ENCODE peak calls at places on chromosomes 11 and 22, in ten cellular contexts. One of them, this sample, is unnamed.

GRCh38 chr22:50186789-50187523 is 1.2 kb downstream of the TRABD start:
- DNase-seq in fibroblast of lung: no peak
- DNase-seq in left ventricle myocardium inferior: no peak
- DNase-seq in stimulated activated CD8-positive, alpha-beta memory T cell treated with anti-CD3 and anti-CD28 coated beads, Interleukin-2, amount 100 ng/mL, for 48 hours: no peak
- DNase-seq in Calu3: no peak
- DNase-seq in brain microvascular endothelial cell: no peak
- DNase-seq in lower leg skin: no peak
- DNase-seq in stomach: peak
- DNase-seq in RCC 7860: no peak
- DNase-seq in A673: peak
- DNase-seq in this sample: peak

GRCh38 chr11:94828088-94828487 is 59.9 kb downstream of the AMOTL1 start:
- DNase-seq in fibroblast of lung: no peak
- DNase-seq in left ventricle myocardium inferior: no peak
- DNase-seq in stimulated activated CD8-positive, alpha-beta memory T cell treated with anti-CD3 and anti-CD28 coated beads, Interleukin-2, amount 100 ng/mL, for 48 hours: no peak
- DNase-seq in Calu3: no peak
- DNase-seq in brain microvascular endothelial cell: no peak
- DNase-seq in lower leg skin: no peak
- DNase-seq in stomach: no peak
- DNase-seq in RCC 7860: no peak
- DNase-seq in A673: no peak
- DNase-seq in this sample: no peak

GRCh38 chr11:134037093-134037908 is 31.6 kb upstream of the JAM3 start:
- DNase-seq in fibroblast of lung: peak
- DNase-seq in left ventricle myocardium inferior: peak
- DNase-seq in stimulated activated CD8-positive, alpha-beta memory T cell treated with anti-CD3 and anti-CD28 coated beads, Interleukin-2, amount 100 ng/mL, for 48 hours: peak
- DNase-seq in Calu3: peak
- DNase-seq in brain microvascular endothelial cell: peak
- DNase-seq in lower leg skin: peak
- DNase-seq in stomach: peak
- DNase-seq in RCC 7860: no peak
- DNase-seq in A673: peak
- DNase-seq in this sample: peak

GRCh38 chr11:47980907-47981621 is 705 bp downstream of the PTPRJ start:
- DNase-seq in fibroblast of lung: peak
- DNase-seq in left ventricle myocardium inferior: peak
- DNase-seq in stimulated activated CD8-positive, alpha-beta memory T cell treated with anti-CD3 and anti-CD28 coated beads, Interleukin-2, amount 100 ng/mL, for 48 hours: no peak
- DNase-seq in Calu3: peak
- DNase-seq in brain microvascular endothelial cell: no peak
- DNase-seq in lower leg skin: no peak
- DNase-seq in stomach: peak
- DNase-seq in RCC 7860: no peak
- DNase-seq in A673: peak
- DNase-seq in this sample: peak

GRCh38 chr11:492416-493226 is 14.4 kb downstream of the RNH1 start:
- DNase-seq in fibroblast of lung: no peak
- DNase-seq in left ventricle myocardium inferior: no peak
- DNase-seq in stimulated activated CD8-positive, alpha-beta memory T cell treated with anti-CD3 and anti-CD28 coated beads, Interleukin-2, amount 100 ng/mL, for 48 hours: no peak
- DNase-seq in Calu3: no peak
- DNase-seq in brain microvascular endothelial cell: no peak
- DNase-seq in lower leg skin: no peak
- DNase-seq in stomach: no peak
- DNase-seq in RCC 7860: no peak
- DNase-seq in A673: no peak
- DNase-seq in this sample: no peak

GRCh38 chr22:38285015-38285414 is 12.2 kb upstream of the TMEM184B start:
- DNase-seq in fibroblast of lung: no peak
- DNase-seq in left ventricle myocardium inferior: no peak
- DNase-seq in stimulated activated CD8-positive, alpha-beta memory T cell treated with anti-CD3 and anti-CD28 coated beads, Interleukin-2, amount 100 ng/mL, for 48 hours: no peak
- DNase-seq in Calu3: no peak
- DNase-seq in brain microvascular endothelial cell: no peak
- DNase-seq in lower leg skin: no peak
- DNase-seq in stomach: no peak
- DNase-seq in RCC 7860: no peak
- DNase-seq in A673: no peak
- DNase-seq in this sample: no peak

GRCh38 chr11:46947399-46948077 is 11.0 kb downstream of the CSTPP1 start:
- DNase-seq in fibroblast of lung: no peak
- DNase-seq in left ventricle myocardium inferior: no peak
- DNase-seq in stimulated activated CD8-positive, alpha-beta memory T cell treated with anti-CD3 and anti-CD28 coated beads, Interleukin-2, amount 100 ng/mL, for 48 hours: no peak
- DNase-seq in Calu3: no peak
- DNase-seq in brain microvascular endothelial cell: no peak
- DNase-seq in lower leg skin: no peak
- DNase-seq in stomach: no peak
- DNase-seq in RCC 7860: no peak
- DNase-seq in A673: no peak
- DNase-seq in this sample: no peak

GRCh38 chr11:64004590-64004984 is 18.3 kb downstream of the OTUB1 start:
- DNase-seq in fibroblast of lung: no peak
- DNase-seq in left ventricle myocardium inferior: no peak
- DNase-seq in stimulated activated CD8-positive, alpha-beta memory T cell treated with anti-CD3 and anti-CD28 coated beads, Interleukin-2, amount 100 ng/mL, for 48 hours: no peak
- DNase-seq in Calu3: no peak
- DNase-seq in brain microvascular endothelial cell: no peak
- DNase-seq in lower leg skin: no peak
- DNase-seq in stomach: no peak
- DNase-seq in RCC 7860: peak
- DNase-seq in A673: peak
- DNase-seq in this sample: no peak

GRCh38 chr11:36002196-36002595 is 58.3 kb downstream of the LDLRAD3 start:
- DNase-seq in fibroblast of lung: no peak
- DNase-seq in left ventricle myocardium inferior: no peak
- DNase-seq in stimulated activated CD8-positive, alpha-beta memory T cell treated with anti-CD3 and anti-CD28 coated beads, Interleukin-2, amount 100 ng/mL, for 48 hours: no peak
- DNase-seq in Calu3: no peak
- DNase-seq in brain microvascular endothelial cell: no peak
- DNase-seq in lower leg skin: no peak
- DNase-seq in stomach: no peak
- DNase-seq in RCC 7860: no peak
- DNase-seq in A673: peak
- DNase-seq in this sample: peak

GRCh38 chr11:131670876-131671275 is 300.5 kb downstream of the NTM start:
- DNase-seq in fibroblast of lung: no peak
- DNase-seq in left ventricle myocardium inferior: no peak
- DNase-seq in stimulated activated CD8-positive, alpha-beta memory T cell treated with anti-CD3 and anti-CD28 coated beads, Interleukin-2, amount 100 ng/mL, for 48 hours: no peak
- DNase-seq in Calu3: no peak
- DNase-seq in brain microvascular endothelial cell: no peak
- DNase-seq in lower leg skin: no peak
- DNase-seq in stomach: no peak
- DNase-seq in RCC 7860: no peak
- DNase-seq in A673: no peak
- DNase-seq in this sample: no peak

GRCh38 chr11:128503231-128503991 is 83.9 kb downstream of the ETS1 start:
- DNase-seq in fibroblast of lung: peak
- DNase-seq in left ventricle myocardium inferior: no peak
- DNase-seq in stimulated activated CD8-positive, alpha-beta memory T cell treated with anti-CD3 and anti-CD28 coated beads, Interleukin-2, amount 100 ng/mL, for 48 hours: no peak
- DNase-seq in Calu3: no peak
- DNase-seq in brain microvascular endothelial cell: peak
- DNase-seq in lower leg skin: no peak
- DNase-seq in stomach: no peak
- DNase-seq in RCC 7860: peak
- DNase-seq in A673: peak
- DNase-seq in this sample: no peak

GRCh38 chr11:114774599-114775365 is 96.5 kb downstream of the NXPE2 start:
- DNase-seq in fibroblast of lung: peak
- DNase-seq in left ventricle myocardium inferior: no peak
- DNase-seq in stimulated activated CD8-positive, alpha-beta memory T cell treated with anti-CD3 and anti-CD28 coated beads, Interleukin-2, amount 100 ng/mL, for 48 hours: peak
- DNase-seq in Calu3: peak
- DNase-seq in brain microvascular endothelial cell: no peak
- DNase-seq in lower leg skin: no peak
- DNase-seq in stomach: peak
- DNase-seq in RCC 7860: peak
- DNase-seq in A673: peak
- DNase-seq in this sample: peak

GRCh38 chr11:12087075-12087775 is 23.2 kb upstream of the MICAL2 start:
- DNase-seq in fibroblast of lung: peak
- DNase-seq in left ventricle myocardium inferior: no peak
- DNase-seq in stimulated activated CD8-positive, alpha-beta memory T cell treated with anti-CD3 and anti-CD28 coated beads, Interleukin-2, amount 100 ng/mL, for 48 hours: peak
- DNase-seq in Calu3: peak
- DNase-seq in brain microvascular endothelial cell: peak
- DNase-seq in lower leg skin: peak
- DNase-seq in stomach: no peak
- DNase-seq in RCC 7860: peak
- DNase-seq in A673: no peak
- DNase-seq in this sample: peak

GRCh38 chr11:13316528-13316961 is 39.0 kb downstream of the BMAL1 start:
- DNase-seq in fibroblast of lung: peak
- DNase-seq in left ventricle myocardium inferior: no peak
- DNase-seq in stimulated activated CD8-positive, alpha-beta memory T cell treated with anti-CD3 and anti-CD28 coated beads, Interleukin-2, amount 100 ng/mL, for 48 hours: no peak
- DNase-seq in Calu3: no peak
- DNase-seq in brain microvascular endothelial cell: peak
- DNase-seq in lower leg skin: no peak
- DNase-seq in stomach: no peak
- DNase-seq in RCC 7860: peak
- DNase-seq in A673: no peak
- DNase-seq in this sample: no peak

GRCh38 chr11:61042961-61043540 is 59.2 kb upstream of the CD5 start:
- DNase-seq in fibroblast of lung: no peak
- DNase-seq in left ventricle myocardium inferior: no peak
- DNase-seq in stimulated activated CD8-positive, alpha-beta memory T cell treated with anti-CD3 and anti-CD28 coated beads, Interleukin-2, amount 100 ng/mL, for 48 hours: no peak
- DNase-seq in Calu3: no peak
- DNase-seq in brain microvascular endothelial cell: no peak
- DNase-seq in lower leg skin: no peak
- DNase-seq in stomach: no peak
- DNase-seq in RCC 7860: no peak
- DNase-seq in A673: no peak
- DNase-seq in this sample: no peak

GRCh38 chr11:69430566-69430965 is 50.9 kb upstream of the LINC01488 start:
- DNase-seq in fibroblast of lung: peak
- DNase-seq in left ventricle myocardium inferior: no peak
- DNase-seq in stimulated activated CD8-positive, alpha-beta memory T cell treated with anti-CD3 and anti-CD28 coated beads, Interleukin-2, amount 100 ng/mL, for 48 hours: no peak
- DNase-seq in Calu3: no peak
- DNase-seq in brain microvascular endothelial cell: no peak
- DNase-seq in lower leg skin: no peak
- DNase-seq in stomach: no peak
- DNase-seq in RCC 7860: no peak
- DNase-seq in A673: no peak
- DNase-seq in this sample: no peak

GRCh38 chr22:50153756-50154140 is 16.8 kb upstream of the PANX2 start:
- DNase-seq in fibroblast of lung: no peak
- DNase-seq in left ventricle myocardium inferior: no peak
- DNase-seq in stimulated activated CD8-positive, alpha-beta memory T cell treated with anti-CD3 and anti-CD28 coated beads, Interleukin-2, amount 100 ng/mL, for 48 hours: no peak
- DNase-seq in Calu3: no peak
- DNase-seq in brain microvascular endothelial cell: no peak
- DNase-seq in lower leg skin: no peak
- DNase-seq in stomach: no peak
- DNase-seq in RCC 7860: no peak
- DNase-seq in A673: no peak
- DNase-seq in this sample: no peak

GRCh38 chr11:7577226-7577882 is 63.6 kb downstream of the PPFIBP2 start:
- DNase-seq in fibroblast of lung: peak
- DNase-seq in left ventricle myocardium inferior: peak
- DNase-seq in stimulated activated CD8-positive, alpha-beta memory T cell treated with anti-CD3 and anti-CD28 coated beads, Interleukin-2, amount 100 ng/mL, for 48 hours: no peak
- DNase-seq in Calu3: no peak
- DNase-seq in brain microvascular endothelial cell: no peak
- DNase-seq in lower leg skin: peak
- DNase-seq in stomach: peak
- DNase-seq in RCC 7860: no peak
- DNase-seq in A673: peak
- DNase-seq in this sample: no peak

GRCh38 chr11:19910931-19911330 is 198.3 kb downstream of the NAV2 start:
- DNase-seq in fibroblast of lung: no peak
- DNase-seq in left ventricle myocardium inferior: no peak
- DNase-seq in stimulated activated CD8-positive, alpha-beta memory T cell treated with anti-CD3 and anti-CD28 coated beads, Interleukin-2, amount 100 ng/mL, for 48 hours: no peak
- DNase-seq in Calu3: no peak
- DNase-seq in brain microvascular endothelial cell: no peak
- DNase-seq in lower leg skin: no peak
- DNase-seq in stomach: no peak
- DNase-seq in RCC 7860: no peak
- DNase-seq in A673: no peak
- DNase-seq in this sample: no peak

GRCh38 chr22:19472233-19472632 is 6.8 kb downstream of the UFD1 start:
- DNase-seq in fibroblast of lung: no peak
- DNase-seq in left ventricle myocardium inferior: no peak
- DNase-seq in stimulated activated CD8-positive, alpha-beta memory T cell treated with anti-CD3 and anti-CD28 coated beads, Interleukin-2, amount 100 ng/mL, for 48 hours: no peak
- DNase-seq in Calu3: no peak
- DNase-seq in brain microvascular endothelial cell: no peak
- DNase-seq in lower leg skin: no peak
- DNase-seq in stomach: no peak
- DNase-seq in RCC 7860: no peak
- DNase-seq in A673: no peak
- DNase-seq in this sample: no peak

GRCh38 chr22:50118557-50119168 is 28.9 kb downstream of the MOV10L1 start:
- DNase-seq in fibroblast of lung: peak
- DNase-seq in left ventricle myocardium inferior: no peak
- DNase-seq in stimulated activated CD8-positive, alpha-beta memory T cell treated with anti-CD3 and anti-CD28 coated beads, Interleukin-2, amount 100 ng/mL, for 48 hours: no peak
- DNase-seq in Calu3: peak
- DNase-seq in brain microvascular endothelial cell: peak
- DNase-seq in lower leg skin: no peak
- DNase-seq in stomach: no peak
- DNase-seq in RCC 7860: no peak
- DNase-seq in A673: peak
- DNase-seq in this sample: no peak

GRCh38 chr11:3888210-3888609 is 32.7 kb downstream of the STIM1 start:
- DNase-seq in fibroblast of lung: no peak
- DNase-seq in left ventricle myocardium inferior: no peak
- DNase-seq in stimulated activated CD8-positive, alpha-beta memory T cell treated with anti-CD3 and anti-CD28 coated beads, Interleukin-2, amount 100 ng/mL, for 48 hours: no peak
- DNase-seq in Calu3: no peak
- DNase-seq in brain microvascular endothelial cell: no peak
- DNase-seq in lower leg skin: no peak
- DNase-seq in stomach: no peak
- DNase-seq in RCC 7860: no peak
- DNase-seq in A673: no peak
- DNase-seq in this sample: no peak

GRCh38 chr11:67572747-67573419 is 10.7 kb upstream of the GSTP1 start:
- DNase-seq in fibroblast of lung: peak
- DNase-seq in left ventricle myocardium inferior: no peak
- DNase-seq in stimulated activated CD8-positive, alpha-beta memory T cell treated with anti-CD3 and anti-CD28 coated beads, Interleukin-2, amount 100 ng/mL, for 48 hours: peak
- DNase-seq in Calu3: peak
- DNase-seq in brain microvascular endothelial cell: peak
- DNase-seq in lower leg skin: no peak
- DNase-seq in stomach: peak
- DNase-seq in RCC 7860: peak
- DNase-seq in A673: peak
- DNase-seq in this sample: peak

GRCh38 chr22:27564806-27565205 is 236.8 kb downstream of the MN1 start:
- DNase-seq in fibroblast of lung: no peak
- DNase-seq in left ventricle myocardium inferior: no peak
- DNase-seq in stimulated activated CD8-positive, alpha-beta memory T cell treated with anti-CD3 and anti-CD28 coated beads, Interleukin-2, amount 100 ng/mL, for 48 hours: no peak
- DNase-seq in Calu3: no peak
- DNase-seq in brain microvascular endothelial cell: no peak
- DNase-seq in lower leg skin: no peak
- DNase-seq in stomach: no peak
- DNase-seq in RCC 7860: no peak
- DNase-seq in A673: no peak
- DNase-seq in this sample: no peak

GRCh38 chr11:15828241-15828903 is 528.0 kb downstream of the SOX6 start:
- DNase-seq in fibroblast of lung: no peak
- DNase-seq in left ventricle myocardium inferior: no peak
- DNase-seq in stimulated activated CD8-positive, alpha-beta memory T cell treated with anti-CD3 and anti-CD28 coated beads, Interleukin-2, amount 100 ng/mL, for 48 hours: no peak
- DNase-seq in Calu3: no peak
- DNase-seq in brain microvascular endothelial cell: no peak
- DNase-seq in lower leg skin: no peak
- DNase-seq in stomach: no peak
- DNase-seq in RCC 7860: no peak
- DNase-seq in A673: no peak
- DNase-seq in this sample: no peak

GRCh38 chr11:65847746-65848145 is 10.2 kb downstream of the CFL1 start:
- DNase-seq in fibroblast of lung: no peak
- DNase-seq in left ventricle myocardium inferior: no peak
- DNase-seq in stimulated activated CD8-positive, alpha-beta memory T cell treated with anti-CD3 and anti-CD28 coated beads, Interleukin-2, amount 100 ng/mL, for 48 hours: no peak
- DNase-seq in Calu3: no peak
- DNase-seq in brain microvascular endothelial cell: no peak
- DNase-seq in lower leg skin: no peak
- DNase-seq in stomach: no peak
- DNase-seq in RCC 7860: no peak
- DNase-seq in A673: no peak
- DNase-seq in this sample: no peak

This sample was measured in GM23338.